ENCODE peak calls at places on chromosome X, in ten cellular contexts. D is uterus; E is aorta; C is lung; U is M059J; B is NCI-H1092 treated with DMSO at 0.1 percent for 48 hours; G is GF-D8; T is T-cell; A is LHCN-M2; I is activated CD4-positive, alpha-beta T cell treated with anti-CD3 and anti-CD28 coated beads, Interleukin-2, amount 50 U/mL, for 4 hours. Y is an unnamed sample.

GRCh38 chrX:106718709-106719108 is 7.8 kb upstream of the RNF128 start:
- DNase-seq in U (no peak), A (no peak), T (no peak), B (no peak), G (no peak), I (no peak), D (no peak), E (no peak), C (no peak), Y (no peak)

GRCh38 chrX:18594079-18594478 is 77.8 kb downstream of the RS1 start:
- DNase-seq in E (no peak), U (no peak), C (no peak), A (no peak), B (no peak), I (no peak), G (no peak), D (no peak), T (no peak), Y (no peak)

GRCh38 chrX:66489339-66489738 is 149.5 kb downstream of the EDA2R start:
- DNase-seq in B (no peak), U (no peak), A (no peak), E (no peak), I (no peak), G (no peak), C (no peak), T (no peak), D (no peak), Y (no peak)

GRCh38 chrX:17861496-17862011 is 456 bp upstream of the RAI2 start:
- DNase-seq in E (no peak), U (no peak), C (no peak), D (no peak), I (no peak), T (no peak), G (no peak), A (no peak), B (no peak), Y (no peak)

GRCh38 chrX:44748014-44748413 is 95.8 kb upstream of the DUSP21 start:
- DNase-seq in I (no peak), E (no peak), B (no peak), G (no peak), T (no peak), U (peak), C (no peak), D (no peak), A (peak), Y (no peak)

GRCh38 chrX:39336709-39337294 is 535.5 kb downstream of the MID1IP1 start:
- DNase-seq in C (no peak), D (peak), I (no peak), U (no peak), T (no peak), E (no peak), B (peak), G (no peak), A (no peak), Y (no peak)

GRCh38 chrX:11881485-11882170 is 123.6 kb downstream of the MSL3 start:
- DNase-seq in I (no peak), D (no peak), U (peak), G (no peak), C (no peak), T (no peak), E (no peak), A (no peak), B (no peak), Y (no peak)

GRCh38 chrX:77447339-77448149 is at the start of gene FGF16:
- DNase-seq in G (no peak), D (no peak), T (no peak), C (no peak), I (no peak), A (no peak), U (no peak), B (no peak), E (no peak), Y (no peak)

GRCh38 chrX:136933617-136934145 is 53.2 kb upstream of the RBMX start:
- DNase-seq in T (no peak), U (no peak), I (no peak), E (no peak), G (no peak), A (no peak), D (peak), B (no peak), C (no peak), Y (peak)

GRCh38 chrX:40945366-40945713 is 139.9 kb upstream of the USP9X start:
- DNase-seq in I (no peak), U (peak), B (no peak), A (peak), G (no peak), D (peak), T (no peak), C (no peak), E (no peak), Y (no peak)

GRCh38 chrX:110786486-110786885 is 9.1 kb downstream of the CHRDL1 start:
- DNase-seq in G (no peak), B (no peak), D (no peak), U (peak), I (no peak), E (no peak), A (no peak), T (no peak), C (no peak), Y (no peak)

GRCh38 chrX:33183366-33183765 is 28.0 kb downstream of the DMD start:
- DNase-seq in B (no peak), A (peak), D (peak), U (peak), C (no peak), I (no peak), T (no peak), G (no peak), E (peak), Y (no peak)

GRCh38 chrX:71178908-71179307 is 34.3 kb downstream of the NLGN3 start:
- DNase-seq in T (peak), D (peak), A (peak), E (no peak), I (peak), G (no peak), U (peak), B (peak), C (peak), Y (peak)

GRCh38 chrX:134396174-134396573 is 63.8 kb upstream of the HPRT1 start:
- DNase-seq in E (no peak), T (no peak), A (peak), U (peak), G (no peak), I (no peak), C (no peak), B (peak), D (no peak), Y (peak)

GRCh38 chrX:16966745-16967144 is 20.3 kb downstream of the REPS2 start:
- DNase-seq in I (no peak), A (no peak), D (no peak), B (no peak), T (no peak), E (no peak), C (no peak), G (no peak), U (no peak), Y (no peak)

GRCh38 chrX:129629837-129630236 is 24.9 kb downstream of the APLN start:
- DNase-seq in C (no peak), T (no peak), G (no peak), A (no peak), U (no peak), D (no peak), I (no peak), B (no peak), E (peak), Y (no peak)

GRCh38 chrX:130896816-130897508 is 6.0 kb downstream of the ENOX2 start:
- DNase-seq in A (peak), T (no peak), U (no peak), D (no peak), I (no peak), B (no peak), G (no peak), E (no peak), C (no peak), Y (no peak)

GRCh38 chrX:109863811-109864210 is 130.8 kb upstream of the ACSL4 start:
- DNase-seq in T (no peak), I (no peak), B (no peak), U (peak), E (no peak), G (no peak), C (no peak), A (no peak), D (no peak), Y (no peak)

GRCh38 chrX:19867938-19868337 is 19.5 kb downstream of the SH3KBP1 start:
- DNase-seq in A (no peak), C (no peak), E (no peak), D (no peak), U (no peak), G (no peak), B (no peak), I (no peak), T (no peak), Y (no peak)